ENCODE peak calls at places on chromosomes 16 and 17, in seven cellular contexts. One of them, this sample, is unnamed.

GRCh38 chr16:81094771-81095251 is 1.4 kb downstream of the GCSH start:
- DNase-seq in HFF-Myc: no peak
- DNase-seq in H9: no peak
- DNase-seq in CD4-positive, alpha-beta T cell: no peak
- DNase-seq in progenitor cell of endocrine pancreas: no peak
- DNase-seq in GM12865: no peak
- DNase-seq in sigmoid colon: no peak
- DNase-seq in this sample: no peak

GRCh38 chr17:4505187-4505586 is 6.5 kb downstream of the SPNS2 start:
- DNase-seq in HFF-Myc: no peak
- DNase-seq in H9: peak
- DNase-seq in CD4-positive, alpha-beta T cell: no peak
- DNase-seq in progenitor cell of endocrine pancreas: no peak
- DNase-seq in GM12865: no peak
- DNase-seq in sigmoid colon: no peak
- DNase-seq in this sample: no peak

GRCh38 chr16:1048442-1049112 is 24.0 kb upstream of the SSTR5 start:
- DNase-seq in HFF-Myc: no peak
- DNase-seq in H9: peak
- DNase-seq in CD4-positive, alpha-beta T cell: no peak
- DNase-seq in progenitor cell of endocrine pancreas: peak
- DNase-seq in GM12865: no peak
- DNase-seq in sigmoid colon: no peak
- DNase-seq in this sample: no peak

GRCh38 chr17:29242051-29242450 is 4.6 kb upstream of the CRYBA1 start:
- DNase-seq in HFF-Myc: no peak
- DNase-seq in H9: no peak
- DNase-seq in CD4-positive, alpha-beta T cell: no peak
- DNase-seq in progenitor cell of endocrine pancreas: no peak
- DNase-seq in GM12865: no peak
- DNase-seq in sigmoid colon: no peak
- DNase-seq in this sample: no peak

GRCh38 chr16:14301150-14302030 is 230.3 kb downstream of the MRTFB start:
- DNase-seq in HFF-Myc: no peak
- DNase-seq in H9: peak
- DNase-seq in CD4-positive, alpha-beta T cell: no peak
- DNase-seq in progenitor cell of endocrine pancreas: no peak
- DNase-seq in GM12865: peak
- DNase-seq in sigmoid colon: peak
- DNase-seq in this sample: peak

GRCh38 chr16:86939609-86940008 is 361.3 kb downstream of the FOXL1 start:
- DNase-seq in HFF-Myc: no peak
- DNase-seq in H9: no peak
- DNase-seq in CD4-positive, alpha-beta T cell: no peak
- DNase-seq in progenitor cell of endocrine pancreas: no peak
- DNase-seq in GM12865: no peak
- DNase-seq in sigmoid colon: no peak
- DNase-seq in this sample: no peak

GRCh38 chr16:3017806-3018506 is at the start of gene CLDN6:
- DNase-seq in HFF-Myc: no peak
- DNase-seq in H9: peak
- DNase-seq in CD4-positive, alpha-beta T cell: no peak
- DNase-seq in progenitor cell of endocrine pancreas: peak
- DNase-seq in GM12865: no peak
- DNase-seq in sigmoid colon: no peak
- DNase-seq in this sample: no peak

GRCh38 chr17:74521701-74522201 is 9.5 kb downstream of the CD300LB start:
- DNase-seq in HFF-Myc: no peak
- DNase-seq in H9: no peak
- DNase-seq in CD4-positive, alpha-beta T cell: no peak
- DNase-seq in progenitor cell of endocrine pancreas: no peak
- DNase-seq in GM12865: peak
- DNase-seq in sigmoid colon: no peak
- DNase-seq in this sample: no peak

GRCh38 chr17:16068323-16068722 is 68.7 kb downstream of the TTC19 start:
- DNase-seq in HFF-Myc: no peak
- DNase-seq in H9: no peak
- DNase-seq in CD4-positive, alpha-beta T cell: no peak
- DNase-seq in progenitor cell of endocrine pancreas: no peak
- DNase-seq in GM12865: no peak
- DNase-seq in sigmoid colon: no peak
- DNase-seq in this sample: no peak

GRCh38 chr16:81313731-81314602 is 795 bp upstream of the GAN start:
- DNase-seq in HFF-Myc: no peak
- DNase-seq in H9: peak
- DNase-seq in CD4-positive, alpha-beta T cell: peak
- DNase-seq in progenitor cell of endocrine pancreas: no peak
- DNase-seq in GM12865: peak
- DNase-seq in sigmoid colon: no peak
- DNase-seq in this sample: no peak

GRCh38 chr16:61797296-61797695 is 238.9 kb downstream of the CDH8 start:
- DNase-seq in HFF-Myc: no peak
- DNase-seq in H9: no peak
- DNase-seq in CD4-positive, alpha-beta T cell: no peak
- DNase-seq in progenitor cell of endocrine pancreas: no peak
- DNase-seq in GM12865: no peak
- DNase-seq in sigmoid colon: no peak
- DNase-seq in this sample: no peak

GRCh38 chr17:27878776-27879562 is 14.2 kb downstream of the LYRM9 start:
- DNase-seq in HFF-Myc: no peak
- DNase-seq in H9: no peak
- DNase-seq in CD4-positive, alpha-beta T cell: peak
- DNase-seq in progenitor cell of endocrine pancreas: no peak
- DNase-seq in GM12865: no peak
- DNase-seq in sigmoid colon: peak
- DNase-seq in this sample: no peak

GRCh38 chr17:31007695-31008373 is 37.0 kb downstream of the RNF135 start:
- DNase-seq in HFF-Myc: no peak
- DNase-seq in H9: no peak
- DNase-seq in CD4-positive, alpha-beta T cell: no peak
- DNase-seq in progenitor cell of endocrine pancreas: no peak
- DNase-seq in GM12865: no peak
- DNase-seq in sigmoid colon: no peak
- DNase-seq in this sample: no peak

GRCh38 chr17:67246398-67246647 is 1.3 kb upstream of the HELZ start:
- DNase-seq in HFF-Myc: no peak
- DNase-seq in H9: no peak
- DNase-seq in CD4-positive, alpha-beta T cell: no peak
- DNase-seq in progenitor cell of endocrine pancreas: no peak
- DNase-seq in GM12865: no peak
- DNase-seq in sigmoid colon: no peak
- DNase-seq in this sample: no peak

GRCh38 chr16:4217246-4218131 is 24.4 kb downstream of the SRL start:
- DNase-seq in HFF-Myc: no peak
- DNase-seq in H9: no peak
- DNase-seq in CD4-positive, alpha-beta T cell: no peak
- DNase-seq in progenitor cell of endocrine pancreas: no peak
- DNase-seq in GM12865: no peak
- DNase-seq in sigmoid colon: no peak
- DNase-seq in this sample: no peak

GRCh38 chr17:42548070-42548837 is 4.5 kb upstream of the HSD17B1 start:
- DNase-seq in HFF-Myc: no peak
- DNase-seq in H9: peak
- DNase-seq in CD4-positive, alpha-beta T cell: peak
- DNase-seq in progenitor cell of endocrine pancreas: peak
- DNase-seq in GM12865: peak
- DNase-seq in sigmoid colon: no peak
- DNase-seq in this sample: peak

GRCh38 chr17:17380156-17380925 is 77.2 kb downstream of the NT5M start:
- DNase-seq in HFF-Myc: no peak
- DNase-seq in H9: no peak
- DNase-seq in CD4-positive, alpha-beta T cell: no peak
- DNase-seq in progenitor cell of endocrine pancreas: no peak
- DNase-seq in GM12865: no peak
- DNase-seq in sigmoid colon: no peak
- DNase-seq in this sample: no peak

GRCh38 chr16:8872967-8873865 is 4.4 kb upstream of the CARHSP1 start:
- DNase-seq in HFF-Myc: no peak
- DNase-seq in H9: no peak
- DNase-seq in CD4-positive, alpha-beta T cell: no peak
- DNase-seq in progenitor cell of endocrine pancreas: no peak
- DNase-seq in GM12865: no peak
- DNase-seq in sigmoid colon: no peak
- DNase-seq in this sample: no peak
- TF ChIP-seq CTCF in HFF-Myc: peak
- TF ChIP-seq CTCF in H9: peak
- TF ChIP-seq CTCF in CD4-positive, alpha-beta T cell: no peak
- TF ChIP-seq CTCF in progenitor cell of endocrine pancreas: peak
- TF ChIP-seq CTCF in GM12865: peak
- TF ChIP-seq CTCF in sigmoid colon: no peak
- TF ChIP-seq CTCF in this sample: peak

GRCh38 chr17:36813357-36813756 is 123.9 kb upstream of the LHX1 start:
- DNase-seq in HFF-Myc: no peak
- DNase-seq in H9: peak
- DNase-seq in CD4-positive, alpha-beta T cell: no peak
- DNase-seq in progenitor cell of endocrine pancreas: no peak
- DNase-seq in GM12865: no peak
- DNase-seq in sigmoid colon: no peak
- DNase-seq in this sample: no peak

GRCh38 chr17:36814958-36815357 is 122.3 kb upstream of the LHX1 start:
- DNase-seq in HFF-Myc: no peak
- DNase-seq in H9: no peak
- DNase-seq in CD4-positive, alpha-beta T cell: no peak
- DNase-seq in progenitor cell of endocrine pancreas: no peak
- DNase-seq in GM12865: no peak
- DNase-seq in sigmoid colon: no peak
- DNase-seq in this sample: no peak

GRCh38 chr17:36816214-36816613 is 121.1 kb upstream of the LHX1 start:
- DNase-seq in HFF-Myc: no peak
- DNase-seq in H9: no peak
- DNase-seq in CD4-positive, alpha-beta T cell: no peak
- DNase-seq in progenitor cell of endocrine pancreas: no peak
- DNase-seq in GM12865: no peak
- DNase-seq in sigmoid colon: no peak
- DNase-seq in this sample: no peak

GRCh38 chr17:36813957-36814356 is 123.3 kb upstream of the LHX1 start:
- DNase-seq in HFF-Myc: no peak
- DNase-seq in H9: no peak
- DNase-seq in CD4-positive, alpha-beta T cell: no peak
- DNase-seq in progenitor cell of endocrine pancreas: no peak
- DNase-seq in GM12865: no peak
- DNase-seq in sigmoid colon: no peak
- DNase-seq in this sample: no peak

DNA sequence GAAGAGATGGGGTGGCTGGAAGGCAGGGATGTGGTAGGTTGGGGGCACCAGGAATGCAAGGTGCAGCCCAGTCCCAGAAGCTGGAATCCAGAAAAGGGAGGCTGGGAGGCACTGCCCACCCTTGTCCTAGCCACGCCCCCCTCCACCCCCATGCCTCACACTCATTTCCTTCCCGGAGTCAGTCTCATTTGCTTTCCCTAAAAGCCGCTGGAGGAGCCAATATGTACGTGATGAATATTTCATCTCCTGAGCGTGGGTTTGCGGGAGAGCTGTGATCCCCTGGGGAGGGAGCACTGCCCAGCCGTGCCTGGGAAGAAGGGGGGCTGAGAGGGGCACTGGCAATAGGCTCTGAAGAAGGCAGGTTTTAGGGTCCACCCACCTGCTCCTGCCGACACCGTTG is 124.5 kb upstream of the LHX1 start:
- DNase-seq in HFF-Myc: no peak
- DNase-seq in H9: no peak
- DNase-seq in CD4-positive, alpha-beta T cell: no peak
- DNase-seq in progenitor cell of endocrine pancreas: no peak
- DNase-seq in GM12865: no peak
- DNase-seq in sigmoid colon: no peak
- DNase-seq in this sample: no peak
- TF ChIP-seq CTCF in HFF-Myc: no peak
- TF ChIP-seq CTCF in H9: no peak
- TF ChIP-seq CTCF in CD4-positive, alpha-beta T cell: no peak
- TF ChIP-seq CTCF in progenitor cell of endocrine pancreas: no peak
- TF ChIP-seq CTCF in GM12865: no peak
- TF ChIP-seq CTCF in sigmoid colon: no peak
- TF ChIP-seq CTCF in this sample: no peak

DNA sequence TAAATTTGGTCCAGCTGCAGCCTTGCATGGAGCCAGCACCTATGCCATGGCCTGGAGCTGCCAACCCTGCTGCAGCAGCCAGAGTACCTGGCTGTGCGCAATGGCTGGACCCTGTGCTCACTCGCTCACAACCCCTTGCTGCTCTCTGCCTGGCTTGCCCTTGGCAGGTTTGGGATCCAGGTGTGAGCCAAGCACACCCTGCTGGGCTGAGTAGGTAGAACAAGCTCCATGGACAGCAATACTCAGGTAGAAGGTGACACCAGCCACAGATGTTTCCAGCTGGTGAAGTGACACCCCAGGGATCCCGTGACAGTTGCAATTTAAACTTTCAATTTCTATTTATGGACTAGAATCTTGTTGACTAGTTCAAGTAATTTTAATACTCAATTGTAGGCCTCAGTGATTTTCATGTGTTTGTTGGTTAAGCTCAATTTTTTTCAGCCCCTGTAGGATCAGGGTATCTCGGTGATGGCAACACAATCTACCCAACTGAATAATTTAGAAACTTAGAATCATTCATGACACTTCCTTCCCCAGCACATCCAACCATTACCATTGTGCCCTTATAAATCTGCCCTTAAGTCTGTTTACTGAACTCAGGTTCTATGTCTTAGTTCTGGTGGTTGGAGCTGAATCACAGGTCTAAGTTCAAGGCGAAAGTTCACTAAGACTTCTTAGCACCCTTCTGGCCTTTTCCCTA is 480.0 kb downstream of the PMP22 start:
- DNase-seq in HFF-Myc: no peak
- DNase-seq in H9: peak
- DNase-seq in CD4-positive, alpha-beta T cell: peak
- DNase-seq in progenitor cell of endocrine pancreas: no peak
- DNase-seq in GM12865: peak
- DNase-seq in sigmoid colon: no peak
- DNase-seq in this sample: no peak
- TF ChIP-seq CTCF in HFF-Myc: no peak
- TF ChIP-seq CTCF in H9: peak
- TF ChIP-seq CTCF in CD4-positive, alpha-beta T cell: peak
- TF ChIP-seq CTCF in progenitor cell of endocrine pancreas: peak
- TF ChIP-seq CTCF in GM12865: no peak
- TF ChIP-seq CTCF in sigmoid colon: no peak
- TF ChIP-seq CTCF in this sample: no peak

GRCh38 chr16:84391151-84391873 is 23.0 kb downstream of the ATP2C2 start:
- DNase-seq in HFF-Myc: no peak
- DNase-seq in H9: no peak
- DNase-seq in CD4-positive, alpha-beta T cell: no peak
- DNase-seq in progenitor cell of endocrine pancreas: no peak
- DNase-seq in GM12865: no peak
- DNase-seq in sigmoid colon: no peak
- DNase-seq in this sample: no peak

GRCh38 chr16:84396537-84397008 is 28.2 kb downstream of the ATP2C2 start:
- DNase-seq in HFF-Myc: no peak
- DNase-seq in H9: no peak
- DNase-seq in CD4-positive, alpha-beta T cell: no peak
- DNase-seq in progenitor cell of endocrine pancreas: no peak
- DNase-seq in GM12865: no peak
- DNase-seq in sigmoid colon: no peak
- DNase-seq in this sample: no peak

DNA sequence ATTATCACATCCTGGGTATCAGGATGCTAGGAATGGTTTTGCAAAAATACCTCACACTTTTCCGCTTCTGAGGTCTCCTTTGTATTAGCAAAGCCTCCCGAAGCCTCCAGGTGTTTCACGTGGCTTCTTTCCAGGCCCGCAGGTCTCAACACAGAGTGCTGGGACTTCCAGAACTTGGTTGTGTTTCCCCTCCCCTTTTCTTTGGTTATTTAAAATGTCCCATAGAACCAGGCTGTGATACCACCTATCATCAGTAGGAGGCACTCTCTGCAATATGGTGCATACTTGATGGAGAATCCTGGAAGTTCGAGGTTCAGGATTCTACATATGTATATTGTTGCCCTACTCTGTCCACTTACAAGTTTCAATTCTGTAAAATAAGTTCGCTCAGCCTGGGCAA is 28.8 kb downstream of the ATP2C2 start:
- DNase-seq in HFF-Myc: no peak
- DNase-seq in H9: no peak
- DNase-seq in CD4-positive, alpha-beta T cell: no peak
- DNase-seq in progenitor cell of endocrine pancreas: no peak
- DNase-seq in GM12865: no peak
- DNase-seq in sigmoid colon: no peak
- DNase-seq in this sample: no peak
- TF ChIP-seq CTCF in HFF-Myc: no peak
- TF ChIP-seq CTCF in H9: peak
- TF ChIP-seq CTCF in CD4-positive, alpha-beta T cell: no peak
- TF ChIP-seq CTCF in progenitor cell of endocrine pancreas: peak
- TF ChIP-seq CTCF in GM12865: peak
- TF ChIP-seq CTCF in sigmoid colon: no peak
- TF ChIP-seq CTCF in this sample: peak

This sample was measured in GM06990.